ENCODE peak calls at places on chromosome 3, in six cellular contexts. Y is HepG2, J is breast epithelium, O is suprapubic skin, R is HCT116, I is prostate gland. E is an unnamed sample.
A peak's percentile ranks its signal among the peaks of the same experiment; 100 is the strongest.

GRCh38 chr3:79960594-79960993 is 192.8 kb upstream of the ROBO1 start:
- DNase-seq in O (no peak), I (no peak), R (no peak), J (no peak), Y (no peak), E (no peak)

GRCh38 chr3:24495334-24495994 is 814 bp upstream of the THRB start:
- DNase-seq in O (peak; percentile 85), J (peak; percentile 58), Y (peak; percentile 56), I (peak; percentile 56), R (peak; percentile 60), E (no peak)

GRCh38 chr3:156413293-156413912 is 141.5 kb downstream of the SSR3 start:
- DNase-seq in Y (no peak), I (no peak), J (no peak), O (no peak), R (no peak), E (no peak)

GRCh38 chr3:21484323-21485154 is 266.5 kb downstream of the ZNF385D start:
- DNase-seq in I (peak; percentile 8), O (no peak), J (no peak), R (no peak), Y (peak; percentile 29), E (no peak)

GRCh38 chr3:17233398-17233800 is 348.6 kb downstream of the PLCL2 start:
- DNase-seq in R (peak; percentile 52), J (no peak), I (peak; percentile 5), O (no peak), Y (peak; percentile 66), E (no peak)

GRCh38 chr3:152073267-152073666 is 195.5 kb upstream of the MBNL1 start:
- DNase-seq in R (no peak), Y (no peak), J (no peak), I (no peak), O (no peak), E (no peak)

GRCh38 chr3:176513604-176514003 is 683.7 kb downstream of the TBL1XR1 start:
- DNase-seq in O (no peak), J (no peak), I (no peak), R (no peak), Y (no peak), E (no peak)

GRCh38 chr3:146099316-146099715 is 61.7 kb downstream of the PLOD2 start:
- DNase-seq in O (no peak), J (no peak), Y (no peak), R (no peak), I (no peak), E (no peak)

GRCh38 chr3:13477946-13478345 is 2.2 kb upstream of the HDAC11 start:
- DNase-seq in O (no peak), R (no peak), I (no peak), J (no peak), Y (peak; percentile 49), E (no peak)

GRCh38 chr3:122497425-122497824 is 17.3 kb downstream of the KPNA1 start:
- DNase-seq in J (no peak), R (peak; percentile 45), Y (no peak), I (no peak), O (no peak), E (no peak)

GRCh38 chr3:61877359-61877770 is 316.0 kb downstream of the PTPRG start:
- DNase-seq in I (no peak), Y (peak; percentile 25), J (no peak), R (peak; percentile 23), O (no peak), E (no peak)

GRCh38 chr3:197912770-197913476 is 37.1 kb upstream of the RPL35A start:
- DNase-seq in I (no peak), O (no peak), Y (no peak), R (no peak), J (no peak), E (no peak)

GRCh38 chr3:48504051-48504946 is at the start of gene SHISA5:
- DNase-seq in Y (no peak), R (no peak), I (peak; percentile 74), J (peak; percentile 52), O (peak; percentile 92), E (no peak)

GRCh38 chr3:45119824-45120614 is 26.2 kb downstream of the CDCP1 start:
- DNase-seq in Y (peak; percentile 58), R (no peak), J (no peak), O (no peak), I (no peak), E (no peak)

GRCh38 chr3:17479681-17480405 is 262.6 kb downstream of the TBC1D5 start:
- DNase-seq in Y (no peak), I (no peak), J (no peak), O (no peak), R (no peak), E (no peak)

GRCh38 chr3:155748611-155749365 is 3.9 kb upstream of the PLCH1 start:
- DNase-seq in J (no peak), I (no peak), O (no peak), R (no peak), Y (peak; percentile 81), E (no peak)

GRCh38 chr3:15055019-15055557 is 10.0 kb downstream of the MRPS25 start:
- DNase-seq in O (no peak), Y (no peak), R (no peak), J (no peak), I (no peak), E (no peak)

GRCh38 chr3:181710581-181711255 is 1.0 kb upstream of the SOX2 start:
- DNase-seq in R (no peak), J (no peak), O (no peak), Y (no peak), I (no peak), E (no peak)

GRCh38 chr3:181712505-181713299 is 977 bp downstream of the SOX2 start:
- DNase-seq in I (peak; percentile 33), Y (no peak), O (no peak), R (no peak), J (no peak), E (no peak)

GRCh38 chr3:181712190-181712504 is 422 bp downstream of the SOX2 start:
- DNase-seq in R (no peak), I (no peak), J (no peak), O (no peak), Y (no peak), E (no peak)

GRCh38 chr3:181713300-181713647 is 1.5 kb downstream of the SOX2 start:
- DNase-seq in R (no peak), O (no peak), J (no peak), I (no peak), Y (no peak), E (no peak)

DNA sequence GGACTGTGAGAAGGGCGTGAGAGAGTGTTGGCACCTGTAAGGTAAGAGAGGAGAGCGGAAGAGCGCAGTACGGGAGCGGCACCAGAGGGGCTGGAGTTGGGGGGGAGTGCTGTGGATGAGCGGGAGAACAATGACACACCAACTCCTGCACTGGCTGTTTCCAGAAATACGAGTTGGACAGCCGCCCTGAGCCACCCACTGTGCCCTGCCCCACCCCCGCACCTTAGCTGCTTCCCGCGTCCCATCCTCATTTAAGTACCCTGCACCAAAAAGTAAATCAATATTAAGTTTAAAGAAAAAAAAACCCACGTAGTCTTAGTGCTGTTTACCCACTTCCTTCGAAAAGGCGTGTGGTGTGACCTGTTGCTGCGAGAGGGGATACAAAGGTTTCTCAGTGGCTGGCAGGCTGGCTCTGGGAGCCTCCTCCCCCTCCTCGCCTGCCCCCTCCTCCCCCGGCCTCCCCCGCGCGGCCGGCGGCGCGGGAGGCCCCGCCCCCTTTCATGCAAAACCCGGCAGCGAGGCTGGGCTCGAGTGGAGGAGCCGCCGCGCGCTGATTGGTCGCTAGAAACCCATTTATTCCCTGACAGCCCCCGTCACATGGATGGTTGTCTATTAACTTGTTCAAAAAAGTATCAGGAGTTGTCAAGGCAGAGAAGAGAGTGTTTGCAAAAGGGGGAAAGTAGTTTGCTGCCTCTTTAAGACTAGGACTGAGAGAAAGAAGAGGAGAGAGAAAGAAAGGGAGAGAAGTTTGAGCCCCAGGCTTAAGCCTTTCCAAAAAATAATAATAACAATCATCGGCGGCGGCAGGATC is at the start of gene SOX2:
- DNase-seq in I (peak; percentile 94), Y (peak; percentile 67), J (no peak), O (no peak), R (peak; percentile 38), E (no peak)
- TF ChIP-seq POLR2AphosphoS5 in I (peak; percentile 92), Y (no peak), J (no peak), O (no peak), R (no peak), E (peak; percentile 37)

GRCh38 chr3:52684184-52684583 is 1.5 kb downstream of the PBRM1 start:
- DNase-seq in J (no peak), I (no peak), Y (no peak), O (no peak), R (no peak), E (no peak)

GRCh38 chr3:52685705-52686691 is at the start of the genes GNL3 and PBRM1:
- DNase-seq in R (peak; percentile 91), O (peak; percentile 94), I (peak; percentile 92), J (peak; percentile 92), Y (peak; percentile 91), E (no peak)

GRCh38 chr3:52688266-52688665 is 2.4 kb downstream of the GNL3 start:
- DNase-seq in O (no peak), J (no peak), R (no peak), Y (no peak), I (peak; percentile 49), E (no peak)

GRCh38 chr3:52683611-52684010 is 2.1 kb downstream of the PBRM1 start:
- DNase-seq in O (no peak), R (no peak), J (no peak), Y (no peak), I (no peak), E (no peak)

DNA sequence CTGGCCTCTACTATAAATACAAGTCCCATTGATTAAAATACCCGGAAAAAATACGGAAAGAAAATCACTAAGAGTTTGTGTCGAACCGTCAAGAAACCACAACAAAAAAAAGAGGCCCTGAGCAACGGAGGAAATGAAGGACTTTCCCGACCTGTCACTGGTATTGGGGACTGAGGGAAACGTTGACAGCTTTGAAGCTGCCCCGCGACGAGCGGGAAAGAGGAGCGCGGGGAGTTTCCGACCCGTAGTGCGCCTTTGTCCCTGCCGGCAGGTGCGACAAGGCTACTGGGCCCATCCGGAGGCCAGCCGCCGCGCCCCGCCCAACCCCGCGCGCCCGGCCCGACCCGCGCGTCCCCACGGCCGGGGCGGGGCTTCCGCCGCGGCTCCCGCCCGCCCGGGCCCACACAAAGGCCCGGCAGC is 418 bp downstream of the PBRM1 start:
- DNase-seq in J (peak; percentile 68), O (peak; percentile 85), R (peak; percentile 35), I (peak; percentile 75), Y (peak; percentile 78), E (no peak)
- H3K4me3 ChIP-seq in J (peak overlapping the region; percentile 62), O (peak overlapping the region; percentile 85), R (peak overlapping the region; percentile 98), I (peak overlapping the region; percentile 86), Y (peak overlapping the region; percentile 96), E (peak overlapping the region; percentile 88)

GRCh38 chr3:98514948-98515347 is 7.8 kb downstream of the CLDND1 start:
- DNase-seq in Y (no peak), O (no peak), J (no peak), R (no peak), I (no peak), E (no peak)

GRCh38 chr3:98512576-98512975 is 10.1 kb downstream of the CLDND1 start:
- DNase-seq in Y (no peak), I (no peak), O (no peak), J (no peak), R (no peak), E (no peak)

GRCh38 chr3:98513736-98514135 is 9.0 kb downstream of the CLDND1 start:
- DNase-seq in J (no peak), O (no peak), I (no peak), R (no peak), Y (no peak), E (no peak)

GRCh38 chr3:98508582-98508981 is 11.1 kb downstream of the OR5K2 start:
- DNase-seq in I (no peak), R (no peak), Y (no peak), O (no peak), J (no peak), E (no peak)

GRCh38 chr3:98513136-98513535 is 9.6 kb downstream of the CLDND1 start:
- DNase-seq in R (peak; percentile 75), O (no peak), Y (no peak), I (no peak), J (no peak), E (no peak)
- TF ChIP-seq POLR2AphosphoS5 in R (peak; percentile 53), O (peak; percentile 70), Y (no peak), I (no peak), J (no peak), E (no peak)

GRCh38 chr3:181752202-181752671 is 40.5 kb downstream of the SOX2 start:
- DNase-seq in J (no peak), O (no peak), I (no peak), R (no peak), Y (no peak), E (no peak)
- H3K4me3 ChIP-seq in J (no peak overlapping the region), O (no peak overlapping the region), I (no peak overlapping the region), R (no peak overlapping the region), Y (no peak overlapping the region), E (no peak overlapping the region)